ENCODE peak calls at places on chromosomes 7 and 10, in four cellular contexts. U, S, G and I are unnamed samples. For H3K4me1, the result is how much of the 10 kb centered on the place peaks cover.

GRCh38 chr10:63409465-63410027 is 56.2 kb downstream of the JMJD1C start:
- DNase-seq in U (no peak), S (no peak), G (no peak), I (no peak)

GRCh38 chr10:81414038-81414437 is 461.0 kb upstream of the NRG3 start:
- DNase-seq in U (peak), S (no peak), G (no peak), I (no peak)

GRCh38 chr7:66921918-66922486 is 977 bp downstream of the TMEM248 start:
- DNase-seq in U (no peak), S (no peak), G (no peak), I (no peak)

GRCh38 chr10:78292987-78293865 is 259.6 kb downstream of the RPS24 start:
- DNase-seq in U (peak), S (no peak), G (peak), I (peak)

GRCh38 chr10:93673791-93674190 is 28.6 kb downstream of the FRA10AC1 start:
- DNase-seq in U (no peak), S (no peak), G (no peak), I (no peak)

GRCh38 chr10:45071043-45071813 is 70.5 kb downstream of the ZNF22 start:
- DNase-seq in U (no peak), S (no peak), G (no peak), I (no peak)

GRCh38 chr10:7337431-7338171 is 73.2 kb downstream of the SFMBT2 start:
- DNase-seq in U (no peak), S (no peak), G (no peak), I (no peak)

GRCh38 chr7:151901828-151902227 is 24.9 kb upstream of the PRKAG2 start:
- DNase-seq in U (no peak), S (no peak), G (no peak), I (no peak)

GRCh38 chr10:79361721-79362397 is 14.6 kb downstream of the PPIF start:
- DNase-seq in U (no peak), S (no peak), G (no peak), I (no peak)

GRCh38 chr7:158743219-158743618 is 38.6 kb upstream of the NCAPG2 start:
- DNase-seq in U (no peak), S (no peak), G (no peak), I (no peak)

GRCh38 chr7:38863609-38864291 is 45.2 kb downstream of the VPS41 start:
- DNase-seq in U (no peak), S (no peak), G (no peak), I (no peak)

GRCh38 chr10:30980951-30981616 is 50.6 kb downstream of the ZNF438 start:
- DNase-seq in U (no peak), S (peak), G (no peak), I (no peak)

GRCh38 chr7:108358553-108358952 is 97.7 kb downstream of the NRCAM start:
- DNase-seq in U (peak), S (no peak), G (no peak), I (no peak)

GRCh38 chr10:130658687-130659290 is 522.6 kb downstream of the GLRX3 start:
- DNase-seq in U (no peak), S (no peak), G (no peak), I (no peak)

GRCh38 chr7:42407311-42407710 is 170.3 kb upstream of the GLI3 start:
- DNase-seq in U (no peak), S (no peak), G (no peak), I (no peak)

GRCh38 chr10:102040305-102040704 is 15.7 kb downstream of the ARMH3 start:
- DNase-seq in U (no peak), S (no peak), G (no peak), I (no peak)

GRCh38 chr10:78719276-78719675 is 349.5 kb upstream of the ZMIZ1 start:
- DNase-seq in U (no peak), S (no peak), G (no peak), I (no peak)

GRCh38 chr10:83562381-83562780 is 576.9 kb upstream of the GHITM start:
- DNase-seq in U (no peak), S (no peak), G (no peak), I (no peak)

GRCh38 chr7:42233166-42233565 is 3.8 kb downstream of the GLI3 start:
- DNase-seq in U (no peak), S (no peak), G (no peak), I (no peak)

GRCh38 chr10:96992721-96993120 is 160.6 kb downstream of the LCOR start:
- DNase-seq in U (no peak), S (no peak), G (no peak), I (no peak)

GRCh38 chr7:80335473-80336232 is 176.2 kb downstream of the GNAT3 start:
- DNase-seq in U (no peak), S (no peak), G (no peak), I (no peak)

GRCh38 chr10:27744478-27745379 is 890 bp downstream of the MKX start:
- DNase-seq in U (no peak), S (no peak), G (peak), I (peak)

GRCh38 chr10:97543025-97543546 is 29.5 kb upstream of the ANKRD2 start:
- DNase-seq in U (no peak), S (peak), G (peak), I (peak)

GRCh38 chr7:116259821-116260440 is 49.6 kb downstream of the TES start:
- DNase-seq in U (no peak), S (no peak), G (no peak), I (no peak)

GRCh38 chr10:68348265-68348741 is 15.6 kb upstream of the PBLD start:
- DNase-seq in U (peak), S (no peak), G (no peak), I (no peak)

GRCh38 chr7:44978511-44979366 is at the start of gene MYO1G:
- DNase-seq in U (no peak), S (no peak), G (peak), I (peak)
- H3K4me3 ChIP-seq in U (no peak), S (peak), G (no peak), I (peak)

DNA sequence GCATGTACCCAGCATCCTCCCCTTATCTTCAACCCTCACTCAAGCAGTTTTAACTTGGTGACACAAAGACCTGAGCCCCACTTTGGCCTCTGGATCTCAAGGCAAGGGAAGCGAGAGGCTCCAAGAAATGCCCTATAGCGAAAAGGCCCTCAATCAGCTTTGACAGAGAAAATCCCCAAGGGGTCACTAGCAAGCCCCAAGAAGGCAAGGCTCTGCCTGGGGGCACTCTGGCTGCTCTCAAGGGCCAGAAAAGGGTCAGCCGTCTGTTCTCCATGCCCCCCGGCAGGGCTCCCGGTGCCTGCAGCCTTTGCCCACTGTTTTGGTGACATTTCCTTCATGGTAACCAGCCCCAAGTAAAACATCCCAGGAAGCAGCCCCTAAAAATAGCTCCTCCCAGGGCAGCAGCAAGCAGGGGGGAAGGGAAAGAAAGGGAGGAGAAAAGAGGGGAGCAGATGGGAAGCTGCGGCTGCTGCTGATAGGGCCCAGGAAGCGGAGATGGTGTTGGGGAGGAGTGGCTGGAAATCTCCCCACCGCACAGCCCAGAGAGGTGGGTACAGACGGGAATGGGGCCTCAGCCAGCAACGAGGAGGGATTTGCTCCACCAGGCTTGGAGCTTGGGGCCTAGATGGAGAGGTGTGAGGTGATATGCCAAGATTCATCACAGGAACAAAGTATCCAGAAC is 7.1 kb downstream of the CAMK2G start:
- DNase-seq in U (no peak), S (no peak), G (no peak), I (no peak)
- H3K4me1 ChIP-seq in U (under half), S (under half), G (under half), I (under half)

DNA sequence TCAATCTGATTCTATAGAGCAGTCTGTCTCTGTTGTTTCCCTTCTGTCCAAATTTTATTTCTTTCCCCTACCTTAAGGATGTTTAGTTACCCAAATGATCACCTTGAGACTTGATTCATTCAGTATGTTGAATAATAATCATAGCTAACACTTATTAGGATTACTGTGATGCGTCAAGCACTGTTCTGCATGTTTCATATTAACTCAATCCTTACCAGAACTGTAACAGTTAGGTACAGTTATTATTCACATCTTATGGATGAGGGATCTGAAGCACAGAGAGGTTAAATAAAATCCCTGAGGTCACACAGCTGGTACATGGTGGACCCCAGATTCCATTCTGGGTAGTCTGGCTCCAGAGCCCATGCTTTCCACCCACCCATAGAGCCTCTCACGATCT is 97.9 kb upstream of the SAMD8 start:
- DNase-seq in U (no peak), S (no peak), G (no peak), I (no peak)
- H3K4me3 ChIP-seq in U (no peak), S (no peak), G (no peak), I (no peak)

GRCh38 chr7:155754165-155754564 is 58.1 kb downstream of the SHH start:
- DNase-seq in U (no peak), S (no peak), G (no peak), I (no peak)
- H3K4me1 ChIP-seq in U (under half), S (under half), G (under half), I (under half)

GRCh38 chr10:100182908-100183307 is 2.9 kb downstream of the ERLIN1 start:
- DNase-seq in U (no peak), S (no peak), G (no peak), I (no peak)
- H3K4me3 ChIP-seq in U (no peak), S (no peak), G (no peak), I (no peak)